ENCODE peak calls at places on chromosomes 4 and X, in seven cellular contexts. F is HCT116, M is K562, S is WERI-Rb-1, D is OCI-LY7, G is pancreas, P is A549. I is an unnamed sample.

GRCh38 chrX:118519411-118520205 is 24.0 kb downstream of the DOCK11 start:
- DNase-seq in G (no peak), S (no peak), D (no peak), M (no peak), P (no peak), F (no peak), I (no peak)

GRCh38 chr4:187301923-187302322 is 578.3 kb upstream of the FAT1 start:
- DNase-seq in D (no peak), P (no peak), F (no peak), S (no peak), M (no peak), G (no peak), I (no peak)

GRCh38 chrX:43703211-43703791 is 47.2 kb downstream of the MAOA start:
- DNase-seq in S (no peak), M (no peak), F (no peak), D (no peak), P (no peak), G (no peak), I (no peak)

GRCh38 chr4:3021127-3021526 is 53.2 kb downstream of the HTT-AS start:
- DNase-seq in M (no peak), S (no peak), D (no peak), F (no peak), G (no peak), P (no peak), I (no peak)

GRCh38 chrX:136823175-136823574 is 42.4 kb upstream of the ARHGEF6 start:
- DNase-seq in P (no peak), D (no peak), F (no peak), S (no peak), M (no peak), G (no peak), I (no peak)

GRCh38 chrX:119790977-119791436 is 423 bp downstream of the RPL39 start:
- DNase-seq in D (peak), G (peak), P (no peak), S (peak), F (no peak), M (peak), I (no peak)

GRCh38 chr4:123399638-123400358 is 3.2 kb downstream of the SPRY1 start:
- DNase-seq in F (no peak), S (no peak), P (no peak), M (no peak), G (no peak), D (no peak), I (no peak)

GRCh38 chrX:81957900-81958545 is 756.1 kb downstream of the SH3BGRL start:
- DNase-seq in F (no peak), M (peak), P (peak), D (no peak), S (no peak), G (no peak), I (no peak)

GRCh38 chr4:67593741-67594175 is 35.2 kb downstream of the STAP1 start:
- DNase-seq in G (no peak), P (no peak), F (no peak), M (no peak), S (no peak), D (no peak), I (no peak)

GRCh38 chr4:150012851-150013360 is 65.3 kb upstream of the DCLK2 start:
- DNase-seq in F (no peak), P (no peak), M (no peak), G (no peak), D (no peak), S (no peak), I (no peak)

GRCh38 chr4:94892051-94892450 is 134.3 kb downstream of the BMPR1B start:
- DNase-seq in F (no peak), M (no peak), D (no peak), G (no peak), P (peak), S (no peak), I (no peak)

GRCh38 chr4:20520901-20521300 is 179.4 kb upstream of the PACRGL start:
- DNase-seq in S (no peak), G (no peak), D (no peak), P (no peak), M (no peak), F (no peak), I (no peak)

GRCh38 chrX:139530550-139530949 is at the start of gene F9:
- DNase-seq in P (no peak), S (no peak), F (no peak), D (no peak), M (no peak), G (no peak), I (no peak)

GRCh38 chr4:154467886-154468285 is 23.7 kb downstream of the DCHS2 start:
- DNase-seq in S (no peak), D (no peak), G (no peak), F (no peak), P (no peak), M (no peak), I (no peak)

GRCh38 chr4:3193531-3194203 is 55.3 kb upstream of the MSANTD1 start:
- DNase-seq in G (no peak), P (no peak), S (no peak), D (peak), F (peak), M (no peak), I (no peak)

GRCh38 chr4:84673475-84674230 is 90.7 kb downstream of the CDS1 start:
- DNase-seq in D (no peak), F (peak), S (no peak), G (no peak), M (no peak), P (no peak), I (no peak)

GRCh38 chr4:13536607-13537006 is 7.7 kb downstream of the NKX3-2 start:
- DNase-seq in S (no peak), D (no peak), G (no peak), M (no peak), P (no peak), F (no peak), I (no peak)

GRCh38 chr4:14853186-14853946 is 148.9 kb upstream of the CPEB2 start:
- DNase-seq in G (no peak), P (no peak), S (no peak), D (no peak), M (no peak), F (no peak), I (no peak)

GRCh38 chrX:77442728-77443127 is 4.5 kb upstream of the FGF16 start:
- DNase-seq in M (no peak), S (no peak), G (no peak), D (no peak), P (peak), F (peak), I (no peak)

GRCh38 chrX:20116575-20117240 is at the start of gene MAP7D2:
- DNase-seq in D (no peak), P (peak), S (no peak), F (no peak), M (no peak), G (no peak), I (no peak)

GRCh38 chrX:56268888-56269287 is 36.7 kb downstream of the KLF8 start:
- DNase-seq in S (no peak), G (no peak), M (no peak), P (no peak), F (no peak), D (no peak), I (no peak)

DNA sequence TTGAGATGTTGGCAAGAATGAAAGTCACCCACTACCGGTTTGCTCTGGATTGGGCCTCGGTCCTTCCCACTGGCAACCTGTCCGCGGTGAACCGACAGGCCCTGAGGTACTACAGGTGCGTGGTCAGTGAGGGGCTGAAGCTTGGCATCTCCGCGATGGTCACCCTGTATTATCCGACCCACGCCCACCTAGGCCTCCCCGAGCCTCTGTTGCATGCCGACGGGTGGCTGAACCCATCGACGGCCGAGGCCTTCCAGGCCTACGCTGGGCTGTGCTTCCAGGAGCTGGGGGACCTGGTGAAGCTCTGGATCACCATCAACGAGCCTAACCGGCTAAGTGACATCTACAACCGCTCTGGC is 12.3 kb downstream of the RPL9 start:
- DNase-seq in D (no peak), M (no peak), G (no peak), F (no peak), P (no peak), S (no peak), I (no peak)
- H3K4me3 ChIP-seq in D (no peak), M (no peak), G (no peak), F (no peak), P (no peak), S (no peak), I (peak)

GRCh38 chr4:88811904-88812303 is 114.3 kb upstream of the NAP1L5 start:
- DNase-seq in P (no peak), F (no peak), M (no peak), G (no peak), D (no peak), S (no peak), I (no peak)

GRCh38 chr4:88812976-88813375 is 115.3 kb upstream of the NAP1L5 start:
- DNase-seq in S (no peak), P (no peak), M (no peak), F (no peak), D (no peak), G (no peak), I (no peak)

GRCh38 chr4:88812420-88812819 is 114.8 kb upstream of the NAP1L5 start:
- DNase-seq in G (no peak), S (no peak), M (no peak), D (no peak), P (no peak), F (no peak), I (no peak)

GRCh38 chr4:88817740-88818139 is 120.1 kb upstream of the NAP1L5 start:
- DNase-seq in S (no peak), M (no peak), P (no peak), F (no peak), D (no peak), G (no peak), I (no peak)

DNA sequence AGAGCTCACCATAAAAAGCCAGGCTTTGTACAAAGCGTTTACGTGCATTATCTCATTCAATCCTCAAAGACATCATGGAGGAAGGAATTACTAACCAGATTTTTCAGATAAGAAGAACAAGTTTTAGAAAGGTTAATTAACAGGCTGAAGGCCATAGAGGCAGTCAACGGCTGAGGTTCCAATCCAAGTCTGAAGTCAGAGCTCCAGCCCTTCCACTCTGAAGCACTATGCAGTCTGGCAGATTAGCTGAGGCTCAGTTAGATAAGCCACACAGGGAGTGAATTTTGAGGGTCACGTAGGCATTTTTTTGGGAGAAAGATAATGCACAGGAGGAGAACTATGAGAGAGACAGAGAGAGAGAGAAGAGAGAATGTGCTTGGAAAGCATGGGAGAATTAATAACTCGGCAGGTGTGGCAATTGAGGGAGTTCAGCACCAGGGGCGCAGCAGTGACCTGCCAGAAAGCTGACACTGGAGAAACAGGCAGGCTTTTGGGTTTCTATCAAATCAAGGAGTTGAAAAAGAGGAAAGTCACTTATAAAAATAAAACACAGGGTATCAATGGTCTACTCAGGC is 116.5 kb upstream of the NAP1L5 start:
- DNase-seq in F (no peak), M (peak), D (no peak), P (no peak), S (no peak), G (no peak), I (no peak)
- TF ChIP-seq CTCF in F (no peak), M (peak), D (peak), P (no peak), S (no peak), G (peak), I (no peak)

GRCh38 chrX:40108084-40108958 is 10.6 kb upstream of the BCOR start:
- DNase-seq in M (peak), G (peak), F (no peak), S (peak), P (peak), D (no peak), I (peak)

GRCh38 chrX:40108959-40109287 is 11.2 kb upstream of the BCOR start:
- DNase-seq in G (peak), D (peak), F (no peak), P (peak), S (no peak), M (peak), I (peak)

GRCh38 chrX:40106677-40107290 is 9.0 kb upstream of the BCOR start:
- DNase-seq in S (no peak), D (no peak), G (no peak), P (no peak), F (no peak), M (no peak), I (no peak)

GRCh38 chrX:40105791-40106676 is 8.3 kb upstream of the BCOR start:
- DNase-seq in M (peak), P (peak), D (peak), S (peak), F (no peak), G (peak), I (peak)

DNA sequence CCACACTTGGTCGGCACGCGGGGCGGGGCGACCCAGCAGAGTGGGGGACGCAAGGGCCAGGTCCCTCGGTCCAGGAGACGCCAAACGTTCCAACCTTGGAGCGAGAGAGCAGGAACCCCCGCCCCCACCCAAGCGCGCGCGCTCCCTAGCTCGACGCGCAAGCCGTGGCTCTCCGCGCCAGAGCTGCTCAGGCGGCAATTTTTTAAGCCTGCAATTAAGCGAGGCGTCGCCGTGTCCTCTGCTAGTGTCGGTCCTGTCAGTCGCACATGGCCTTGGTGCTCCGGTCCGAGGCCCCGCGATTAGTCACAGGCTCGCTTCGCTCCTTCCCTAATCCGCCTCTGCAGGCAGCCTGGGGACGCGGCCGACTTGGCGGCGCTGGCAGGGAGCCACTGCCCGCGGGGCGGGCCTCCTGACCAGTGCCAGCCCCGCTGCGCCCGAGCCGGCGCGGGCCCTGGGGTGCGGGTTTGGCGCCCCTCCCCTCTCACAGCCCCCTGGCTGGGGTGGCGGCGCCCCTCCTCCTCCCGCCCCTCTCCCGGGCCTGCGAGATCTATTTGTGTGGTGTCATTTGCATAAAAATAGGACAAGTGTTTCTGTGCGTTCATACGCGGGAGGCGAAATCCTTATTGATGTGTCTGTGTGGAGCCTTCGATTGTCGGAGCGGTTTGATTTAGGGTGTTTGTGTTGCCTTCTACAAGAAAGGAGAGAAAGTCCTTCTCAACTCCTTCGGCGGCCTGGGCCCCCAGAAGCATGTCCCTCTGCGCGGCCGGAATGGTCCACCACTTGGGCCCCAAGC is 9.7 kb upstream of the BCOR start:
- DNase-seq in P (peak), F (peak), G (peak), S (peak), D (no peak), M (peak), I (peak)
- H3K27ac ChIP-seq in P (peak), F (peak), G (peak), S (peak), D (peak), M (peak), I (peak)

GRCh38 chr4:82063017-82063416 is 310.8 kb downstream of the HNRNPD start:
- DNase-seq in G (no peak), D (no peak), F (no peak), M (no peak), S (no peak), P (no peak), I (no peak)
- H3K4me3 ChIP-seq in G (no peak), D (no peak), F (no peak), M (no peak), S (no peak), P (no peak), I (no peak)

DNA sequence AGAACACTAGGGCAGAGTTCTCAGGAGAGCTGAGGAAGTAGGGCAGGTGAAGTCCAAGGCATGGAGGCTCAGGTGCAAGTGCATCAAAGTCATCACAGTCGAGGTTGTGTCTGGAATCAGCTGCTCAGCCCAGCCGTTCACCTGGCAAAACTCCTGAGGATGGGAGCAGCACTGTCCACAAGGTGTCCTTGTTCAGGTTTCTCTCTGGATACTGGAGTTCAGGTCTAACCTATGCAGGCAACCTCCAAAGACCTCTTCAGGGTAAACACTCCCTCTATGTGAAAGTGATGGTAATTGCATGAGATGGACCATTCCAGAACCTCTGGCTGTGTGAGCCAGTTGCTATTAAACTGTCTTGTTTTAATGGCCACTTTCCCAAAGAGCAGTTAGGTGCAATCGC is 120.2 kb upstream of the PSAPL1 start:
- DNase-seq in D (no peak), P (no peak), G (no peak), S (no peak), F (no peak), M (no peak), I (no peak)
- TF ChIP-seq CTCF in D (no peak), P (no peak), G (no peak), S (peak), F (peak), M (no peak), I (no peak)